ENCODE peak calls at places on chromosome X, in eight cellular contexts. One of them, this sample, is unnamed.

GRCh38 chrX:150487369-150488094 is 80.9 kb upstream of the MTM1 start:
- DNase-seq in fibroblast of lung: no peak
- DNase-seq in SK-N-SH: no peak
- DNase-seq in activated CD8-positive, alpha-beta T cell treated with anti-CD3 and anti-CD28 coated beads for 36 hours: no peak
- DNase-seq in left ventricle myocardium inferior: no peak
- DNase-seq in heart left ventricle: no peak
- DNase-seq in stomach: no peak
- DNase-seq in cardiac muscle cell: no peak
- DNase-seq in this sample: no peak

GRCh38 chrX:71292669-71293379 is 8.7 kb upstream of the ITGB1BP2 start:
- DNase-seq in fibroblast of lung: peak
- DNase-seq in SK-N-SH: no peak
- DNase-seq in activated CD8-positive, alpha-beta T cell treated with anti-CD3 and anti-CD28 coated beads for 36 hours: no peak
- DNase-seq in left ventricle myocardium inferior: no peak
- DNase-seq in heart left ventricle: no peak
- DNase-seq in stomach: no peak
- DNase-seq in cardiac muscle cell: no peak
- DNase-seq in this sample: no peak

GRCh38 chrX:9919632-9920172 is 47.5 kb upstream of the CLDN34 start:
- DNase-seq in fibroblast of lung: no peak
- DNase-seq in SK-N-SH: no peak
- DNase-seq in activated CD8-positive, alpha-beta T cell treated with anti-CD3 and anti-CD28 coated beads for 36 hours: no peak
- DNase-seq in left ventricle myocardium inferior: no peak
- DNase-seq in heart left ventricle: no peak
- DNase-seq in stomach: no peak
- DNase-seq in cardiac muscle cell: no peak
- DNase-seq in this sample: no peak

GRCh38 chrX:119475389-119476101 is 7.3 kb downstream of the SLC25A5 start:
- DNase-seq in fibroblast of lung: no peak
- DNase-seq in SK-N-SH: no peak
- DNase-seq in activated CD8-positive, alpha-beta T cell treated with anti-CD3 and anti-CD28 coated beads for 36 hours: no peak
- DNase-seq in left ventricle myocardium inferior: no peak
- DNase-seq in heart left ventricle: no peak
- DNase-seq in stomach: no peak
- DNase-seq in cardiac muscle cell: no peak
- DNase-seq in this sample: no peak

GRCh38 chrX:8034058-8034457 is 106.8 kb upstream of the PNPLA4 start:
- DNase-seq in fibroblast of lung: no peak
- DNase-seq in SK-N-SH: no peak
- DNase-seq in activated CD8-positive, alpha-beta T cell treated with anti-CD3 and anti-CD28 coated beads for 36 hours: no peak
- DNase-seq in left ventricle myocardium inferior: no peak
- DNase-seq in heart left ventricle: no peak
- DNase-seq in stomach: no peak
- DNase-seq in cardiac muscle cell: no peak
- DNase-seq in this sample: no peak

GRCh38 chrX:9955506-9955905 is 11.7 kb upstream of the CLDN34 start:
- DNase-seq in fibroblast of lung: peak
- DNase-seq in SK-N-SH: no peak
- DNase-seq in activated CD8-positive, alpha-beta T cell treated with anti-CD3 and anti-CD28 coated beads for 36 hours: no peak
- DNase-seq in left ventricle myocardium inferior: no peak
- DNase-seq in heart left ventricle: no peak
- DNase-seq in stomach: no peak
- DNase-seq in cardiac muscle cell: no peak
- DNase-seq in this sample: no peak

GRCh38 chrX:153818571-153819397 is 11.6 kb downstream of the PDZD4 start:
- DNase-seq in fibroblast of lung: no peak
- DNase-seq in SK-N-SH: peak
- DNase-seq in activated CD8-positive, alpha-beta T cell treated with anti-CD3 and anti-CD28 coated beads for 36 hours: peak
- DNase-seq in left ventricle myocardium inferior: peak
- DNase-seq in heart left ventricle: peak
- DNase-seq in stomach: peak
- DNase-seq in cardiac muscle cell: peak
- DNase-seq in this sample: no peak

GRCh38 chrX:148872153-148872540 is 371.7 kb downstream of the AFF2 start:
- DNase-seq in fibroblast of lung: peak
- DNase-seq in SK-N-SH: no peak
- DNase-seq in activated CD8-positive, alpha-beta T cell treated with anti-CD3 and anti-CD28 coated beads for 36 hours: no peak
- DNase-seq in left ventricle myocardium inferior: no peak
- DNase-seq in heart left ventricle: no peak
- DNase-seq in stomach: no peak
- DNase-seq in cardiac muscle cell: no peak
- DNase-seq in this sample: no peak

GRCh38 chrX:19334945-19335626 is 8.6 kb upstream of the PDHA1 start:
- DNase-seq in fibroblast of lung: peak
- DNase-seq in SK-N-SH: no peak
- DNase-seq in activated CD8-positive, alpha-beta T cell treated with anti-CD3 and anti-CD28 coated beads for 36 hours: peak
- DNase-seq in left ventricle myocardium inferior: no peak
- DNase-seq in heart left ventricle: no peak
- DNase-seq in stomach: no peak
- DNase-seq in cardiac muscle cell: peak
- DNase-seq in this sample: peak

GRCh38 chrX:3415011-3415410 is 68.6 kb upstream of the MXRA5 start:
- DNase-seq in fibroblast of lung: no peak
- DNase-seq in SK-N-SH: no peak
- DNase-seq in activated CD8-positive, alpha-beta T cell treated with anti-CD3 and anti-CD28 coated beads for 36 hours: no peak
- DNase-seq in left ventricle myocardium inferior: no peak
- DNase-seq in heart left ventricle: no peak
- DNase-seq in stomach: no peak
- DNase-seq in cardiac muscle cell: no peak
- DNase-seq in this sample: no peak

GRCh38 chrX:151697537-151697936 is 2.3 kb downstream of the PRRG3 start:
- DNase-seq in fibroblast of lung: no peak
- DNase-seq in SK-N-SH: no peak
- DNase-seq in activated CD8-positive, alpha-beta T cell treated with anti-CD3 and anti-CD28 coated beads for 36 hours: no peak
- DNase-seq in left ventricle myocardium inferior: no peak
- DNase-seq in heart left ventricle: no peak
- DNase-seq in stomach: no peak
- DNase-seq in cardiac muscle cell: no peak
- DNase-seq in this sample: no peak

GRCh38 chrX:66988331-66988730 is 349.5 kb upstream of the EDA2R start:
- DNase-seq in fibroblast of lung: no peak
- DNase-seq in SK-N-SH: no peak
- DNase-seq in activated CD8-positive, alpha-beta T cell treated with anti-CD3 and anti-CD28 coated beads for 36 hours: no peak
- DNase-seq in left ventricle myocardium inferior: no peak
- DNase-seq in heart left ventricle: no peak
- DNase-seq in stomach: no peak
- DNase-seq in cardiac muscle cell: no peak
- DNase-seq in this sample: no peak

GRCh38 chrX:23854122-23854521 is 53.6 kb downstream of the APOO start:
- DNase-seq in fibroblast of lung: no peak
- DNase-seq in SK-N-SH: no peak
- DNase-seq in activated CD8-positive, alpha-beta T cell treated with anti-CD3 and anti-CD28 coated beads for 36 hours: no peak
- DNase-seq in left ventricle myocardium inferior: no peak
- DNase-seq in heart left ventricle: no peak
- DNase-seq in stomach: no peak
- DNase-seq in cardiac muscle cell: no peak
- DNase-seq in this sample: no peak

GRCh38 chrX:148659481-148659880 is 159.1 kb downstream of the AFF2 start:
- DNase-seq in fibroblast of lung: peak
- DNase-seq in SK-N-SH: no peak
- DNase-seq in activated CD8-positive, alpha-beta T cell treated with anti-CD3 and anti-CD28 coated beads for 36 hours: no peak
- DNase-seq in left ventricle myocardium inferior: no peak
- DNase-seq in heart left ventricle: no peak
- DNase-seq in stomach: no peak
- DNase-seq in cardiac muscle cell: no peak
- DNase-seq in this sample: no peak

GRCh38 chrX:19747672-19748610 is 139.5 kb downstream of the SH3KBP1 start:
- DNase-seq in fibroblast of lung: no peak
- DNase-seq in SK-N-SH: no peak
- DNase-seq in activated CD8-positive, alpha-beta T cell treated with anti-CD3 and anti-CD28 coated beads for 36 hours: peak
- DNase-seq in left ventricle myocardium inferior: peak
- DNase-seq in heart left ventricle: peak
- DNase-seq in stomach: no peak
- DNase-seq in cardiac muscle cell: no peak
- DNase-seq in this sample: peak

GRCh38 chrX:81280148-81280547 is 78.2 kb downstream of the SH3BGRL start:
- DNase-seq in fibroblast of lung: peak
- DNase-seq in SK-N-SH: no peak
- DNase-seq in activated CD8-positive, alpha-beta T cell treated with anti-CD3 and anti-CD28 coated beads for 36 hours: no peak
- DNase-seq in left ventricle myocardium inferior: no peak
- DNase-seq in heart left ventricle: no peak
- DNase-seq in stomach: no peak
- DNase-seq in cardiac muscle cell: no peak
- DNase-seq in this sample: no peak

GRCh38 chrX:132219343-132219768 is at the start of gene RAP2C:
- DNase-seq in fibroblast of lung: peak
- DNase-seq in SK-N-SH: peak
- DNase-seq in activated CD8-positive, alpha-beta T cell treated with anti-CD3 and anti-CD28 coated beads for 36 hours: peak
- DNase-seq in left ventricle myocardium inferior: peak
- DNase-seq in heart left ventricle: peak
- DNase-seq in stomach: peak
- DNase-seq in cardiac muscle cell: peak
- DNase-seq in this sample: peak

GRCh38 chrX:85379174-85379907 is at the start of gene POF1B:
- DNase-seq in fibroblast of lung: no peak
- DNase-seq in SK-N-SH: no peak
- DNase-seq in activated CD8-positive, alpha-beta T cell treated with anti-CD3 and anti-CD28 coated beads for 36 hours: no peak
- DNase-seq in left ventricle myocardium inferior: no peak
- DNase-seq in heart left ventricle: peak
- DNase-seq in stomach: peak
- DNase-seq in cardiac muscle cell: no peak
- DNase-seq in this sample: peak

DNA sequence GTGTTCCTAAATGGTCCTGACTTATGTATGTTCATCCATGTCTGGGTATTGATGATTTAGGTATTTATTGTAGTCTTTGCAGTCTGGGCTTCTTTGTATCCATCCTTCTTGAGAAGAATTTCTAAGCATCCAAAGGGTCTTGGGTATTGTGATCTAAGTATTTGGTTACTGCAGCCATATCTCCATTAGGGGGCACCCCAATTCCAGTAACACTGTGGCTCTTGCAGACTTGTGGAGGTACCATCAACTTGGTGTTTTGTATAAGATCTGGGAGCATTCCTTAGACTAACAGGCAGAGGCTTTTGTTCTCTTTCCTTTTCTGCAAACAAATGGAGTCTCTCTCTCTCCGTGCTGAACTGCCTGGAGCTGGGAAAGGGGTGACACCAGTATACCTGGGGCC is 113.7 kb upstream of the NEXMIF start:
- DNase-seq in fibroblast of lung: peak
- DNase-seq in SK-N-SH: no peak
- DNase-seq in activated CD8-positive, alpha-beta T cell treated with anti-CD3 and anti-CD28 coated beads for 36 hours: peak
- DNase-seq in left ventricle myocardium inferior: no peak
- DNase-seq in heart left ventricle: no peak
- DNase-seq in stomach: no peak
- DNase-seq in cardiac muscle cell: peak
- DNase-seq in this sample: peak
- TF ChIP-seq CTCF in fibroblast of lung: peak
- TF ChIP-seq CTCF in SK-N-SH: peak
- TF ChIP-seq CTCF in activated CD8-positive, alpha-beta T cell treated with anti-CD3 and anti-CD28 coated beads for 36 hours: peak
- TF ChIP-seq CTCF in left ventricle myocardium inferior: peak
- TF ChIP-seq CTCF in heart left ventricle: peak
- TF ChIP-seq CTCF in stomach: no peak
- TF ChIP-seq CTCF in cardiac muscle cell: peak
- TF ChIP-seq CTCF in this sample: no peak

GRCh38 chrX:18119856-18120255 is 100.8 kb downstream of the BEND2 start:
- DNase-seq in fibroblast of lung: no peak
- DNase-seq in SK-N-SH: no peak
- DNase-seq in activated CD8-positive, alpha-beta T cell treated with anti-CD3 and anti-CD28 coated beads for 36 hours: peak
- DNase-seq in left ventricle myocardium inferior: no peak
- DNase-seq in heart left ventricle: no peak
- DNase-seq in stomach: no peak
- DNase-seq in cardiac muscle cell: no peak
- DNase-seq in this sample: no peak
- TF ChIP-seq CTCF in fibroblast of lung: no peak
- TF ChIP-seq CTCF in SK-N-SH: no peak
- TF ChIP-seq CTCF in activated CD8-positive, alpha-beta T cell treated with anti-CD3 and anti-CD28 coated beads for 36 hours: no peak
- TF ChIP-seq CTCF in left ventricle myocardium inferior: no peak
- TF ChIP-seq CTCF in heart left ventricle: no peak
- TF ChIP-seq CTCF in stomach: no peak
- TF ChIP-seq CTCF in cardiac muscle cell: no peak
- TF ChIP-seq CTCF in this sample: no peak

GRCh38 chrX:84339507-84340364 is 151.7 kb upstream of the RPS6KA6 start:
- DNase-seq in fibroblast of lung: peak
- DNase-seq in SK-N-SH: peak
- DNase-seq in activated CD8-positive, alpha-beta T cell treated with anti-CD3 and anti-CD28 coated beads for 36 hours: no peak
- DNase-seq in left ventricle myocardium inferior: no peak
- DNase-seq in heart left ventricle: no peak
- DNase-seq in stomach: no peak
- DNase-seq in cardiac muscle cell: peak
- DNase-seq in this sample: peak
- TF ChIP-seq CTCF in fibroblast of lung: peak
- TF ChIP-seq CTCF in SK-N-SH: peak
- TF ChIP-seq CTCF in activated CD8-positive, alpha-beta T cell treated with anti-CD3 and anti-CD28 coated beads for 36 hours: peak
- TF ChIP-seq CTCF in left ventricle myocardium inferior: peak
- TF ChIP-seq CTCF in heart left ventricle: peak
- TF ChIP-seq CTCF in stomach: peak
- TF ChIP-seq CTCF in cardiac muscle cell: peak
- TF ChIP-seq CTCF in this sample: no peak

GRCh38 chrX:83934220-83934619 is 73.3 kb downstream of the CYLC1 start:
- DNase-seq in fibroblast of lung: no peak
- DNase-seq in SK-N-SH: no peak
- DNase-seq in activated CD8-positive, alpha-beta T cell treated with anti-CD3 and anti-CD28 coated beads for 36 hours: no peak
- DNase-seq in left ventricle myocardium inferior: no peak
- DNase-seq in heart left ventricle: no peak
- DNase-seq in stomach: no peak
- DNase-seq in cardiac muscle cell: peak
- DNase-seq in this sample: no peak
- TF ChIP-seq CTCF in fibroblast of lung: no peak
- TF ChIP-seq CTCF in SK-N-SH: peak
- TF ChIP-seq CTCF in activated CD8-positive, alpha-beta T cell treated with anti-CD3 and anti-CD28 coated beads for 36 hours: no peak
- TF ChIP-seq CTCF in left ventricle myocardium inferior: no peak
- TF ChIP-seq CTCF in heart left ventricle: no peak
- TF ChIP-seq CTCF in stomach: no peak
- TF ChIP-seq CTCF in cardiac muscle cell: no peak
- TF ChIP-seq CTCF in this sample: no peak

GRCh38 chrX:38293741-38294140 is 33.6 kb downstream of the RPGR start:
- DNase-seq in fibroblast of lung: peak
- DNase-seq in SK-N-SH: no peak
- DNase-seq in activated CD8-positive, alpha-beta T cell treated with anti-CD3 and anti-CD28 coated beads for 36 hours: no peak
- DNase-seq in left ventricle myocardium inferior: no peak
- DNase-seq in heart left ventricle: no peak
- DNase-seq in stomach: no peak
- DNase-seq in cardiac muscle cell: no peak
- DNase-seq in this sample: no peak
- TF ChIP-seq CTCF in fibroblast of lung: no peak
- TF ChIP-seq CTCF in SK-N-SH: no peak
- TF ChIP-seq CTCF in activated CD8-positive, alpha-beta T cell treated with anti-CD3 and anti-CD28 coated beads for 36 hours: no peak
- TF ChIP-seq CTCF in left ventricle myocardium inferior: no peak
- TF ChIP-seq CTCF in heart left ventricle: no peak
- TF ChIP-seq CTCF in stomach: no peak
- TF ChIP-seq CTCF in cardiac muscle cell: peak
- TF ChIP-seq CTCF in this sample: no peak

GRCh38 chrX:1673337-1673736 is 58.5 kb downstream of the ASMT start:
- DNase-seq in fibroblast of lung: no peak
- DNase-seq in SK-N-SH: peak
- DNase-seq in activated CD8-positive, alpha-beta T cell treated with anti-CD3 and anti-CD28 coated beads for 36 hours: peak
- DNase-seq in left ventricle myocardium inferior: no peak
- DNase-seq in heart left ventricle: no peak
- DNase-seq in stomach: no peak
- DNase-seq in cardiac muscle cell: peak
- DNase-seq in this sample: peak
- TF ChIP-seq CTCF in fibroblast of lung: peak
- TF ChIP-seq CTCF in SK-N-SH: peak
- TF ChIP-seq CTCF in activated CD8-positive, alpha-beta T cell treated with anti-CD3 and anti-CD28 coated beads for 36 hours: peak
- TF ChIP-seq CTCF in left ventricle myocardium inferior: peak
- TF ChIP-seq CTCF in heart left ventricle: peak
- TF ChIP-seq CTCF in stomach: peak
- TF ChIP-seq CTCF in cardiac muscle cell: peak
- TF ChIP-seq CTCF in this sample: peak

This sample was measured in GM12865.